ENCODE peak calls at places on chromosomes 16 and 17, in eight cellular contexts. One of them, this sample, is unnamed.
A peak's percentile ranks its signal among the peaks of the same experiment; 100 is the strongest.

GRCh38 chr16:26511463-26511862 is 555.3 kb upstream of the C16orf82 start:
- DNase-seq in AG09309: no peak
- DNase-seq in RWPE1: no peak
- DNase-seq in stimulated activated CD8-positive, alpha-beta memory T cell treated with anti-CD3 and anti-CD28 coated beads, Interleukin-2, amount 100 ng/mL, for 48 hours: no peak
- DNase-seq in right lobe of liver: no peak
- DNase-seq in AG10803: no peak
- DNase-seq in H9: no peak
- DNase-seq in NCI-H1105: no peak
- DNase-seq in this sample: no peak

GRCh38 chr16:67928147-67928546 is 3.5 kb downstream of the CTRL start:
- DNase-seq in AG09309: no peak
- DNase-seq in RWPE1: no peak
- DNase-seq in stimulated activated CD8-positive, alpha-beta memory T cell treated with anti-CD3 and anti-CD28 coated beads, Interleukin-2, amount 100 ng/mL, for 48 hours: no peak
- DNase-seq in right lobe of liver: no peak
- DNase-seq in AG10803: no peak
- DNase-seq in H9: no peak
- DNase-seq in NCI-H1105: no peak
- DNase-seq in this sample: no peak

GRCh38 chr17:19004601-19005441 is at the start of gene FAM83G:
- DNase-seq in AG09309: no peak
- DNase-seq in RWPE1: peak; percentile 84
- DNase-seq in stimulated activated CD8-positive, alpha-beta memory T cell treated with anti-CD3 and anti-CD28 coated beads, Interleukin-2, amount 100 ng/mL, for 48 hours: peak; percentile 86
- DNase-seq in right lobe of liver: peak; percentile 89
- DNase-seq in AG10803: peak; percentile 68
- DNase-seq in H9: peak; percentile 86
- DNase-seq in NCI-H1105: peak; percentile 10
- DNase-seq in this sample: peak; percentile 85

GRCh38 chr16:4369006-4369766 is 2.5 kb upstream of the VASN start:
- DNase-seq in AG09309: no peak
- DNase-seq in RWPE1: peak; percentile 83
- DNase-seq in stimulated activated CD8-positive, alpha-beta memory T cell treated with anti-CD3 and anti-CD28 coated beads, Interleukin-2, amount 100 ng/mL, for 48 hours: no peak
- DNase-seq in right lobe of liver: peak; percentile 60
- DNase-seq in AG10803: peak; percentile 58
- DNase-seq in H9: no peak
- DNase-seq in NCI-H1105: no peak
- DNase-seq in this sample: no peak

GRCh38 chr17:72947475-72947874 is 145.0 kb downstream of the SLC39A11 start:
- DNase-seq in AG09309: no peak
- DNase-seq in RWPE1: no peak
- DNase-seq in stimulated activated CD8-positive, alpha-beta memory T cell treated with anti-CD3 and anti-CD28 coated beads, Interleukin-2, amount 100 ng/mL, for 48 hours: no peak
- DNase-seq in right lobe of liver: no peak
- DNase-seq in AG10803: no peak
- DNase-seq in H9: no peak
- DNase-seq in NCI-H1105: no peak
- DNase-seq in this sample: no peak

GRCh38 chr17:29107933-29108805 is 65.2 kb downstream of the PIPOX start:
- DNase-seq in AG09309: no peak
- DNase-seq in RWPE1: peak; percentile 57
- DNase-seq in stimulated activated CD8-positive, alpha-beta memory T cell treated with anti-CD3 and anti-CD28 coated beads, Interleukin-2, amount 100 ng/mL, for 48 hours: no peak
- DNase-seq in right lobe of liver: peak; percentile 86
- DNase-seq in AG10803: no peak
- DNase-seq in H9: no peak
- DNase-seq in NCI-H1105: no peak
- DNase-seq in this sample: no peak

GRCh38 chr17:82493517-82493840 is 26.1 kb upstream of the FOXK2 start:
- DNase-seq in AG09309: no peak
- DNase-seq in RWPE1: no peak
- DNase-seq in stimulated activated CD8-positive, alpha-beta memory T cell treated with anti-CD3 and anti-CD28 coated beads, Interleukin-2, amount 100 ng/mL, for 48 hours: no peak
- DNase-seq in right lobe of liver: no peak
- DNase-seq in AG10803: no peak
- DNase-seq in H9: no peak
- DNase-seq in NCI-H1105: no peak
- DNase-seq in this sample: no peak

GRCh38 chr17:265726-266125 is 84.3 kb upstream of the DOC2B start:
- DNase-seq in AG09309: no peak
- DNase-seq in RWPE1: no peak
- DNase-seq in stimulated activated CD8-positive, alpha-beta memory T cell treated with anti-CD3 and anti-CD28 coated beads, Interleukin-2, amount 100 ng/mL, for 48 hours: no peak
- DNase-seq in right lobe of liver: peak; percentile 7
- DNase-seq in AG10803: no peak
- DNase-seq in H9: no peak
- DNase-seq in NCI-H1105: no peak
- DNase-seq in this sample: peak; percentile 28

GRCh38 chr16:23847938-23848337 is 12.2 kb downstream of the PRKCB start:
- DNase-seq in AG09309: no peak
- DNase-seq in RWPE1: no peak
- DNase-seq in stimulated activated CD8-positive, alpha-beta memory T cell treated with anti-CD3 and anti-CD28 coated beads, Interleukin-2, amount 100 ng/mL, for 48 hours: no peak
- DNase-seq in right lobe of liver: no peak
- DNase-seq in AG10803: no peak
- DNase-seq in H9: no peak
- DNase-seq in NCI-H1105: no peak
- DNase-seq in this sample: no peak